ENCODE peak calls at places on chromosomes 7 and 10, in five cellular contexts. U is activated T-cell treated with anti-CD3 and anti-CD28 coated beads for 1 hour, A is SJSA1, Z is cardiac muscle cell, M is COR-L47. F is an unnamed sample.
A peak's percentile ranks its signal among the peaks of the same experiment; 100 is the strongest.

GRCh38 chr7:143510854-143511592 is 33.4 kb downstream of the TAS2R41 start:
- DNase-seq in U (no peak), A (no peak), Z (no peak), M (no peak), F (no peak)

GRCh38 chr10:126423779-126424491 is 35.7 kb upstream of the ADAM12 start:
- DNase-seq in U (no peak), A (no peak), Z (no peak), M (no peak), F (no peak)

GRCh38 chr7:8214162-8214897 is 47.6 kb downstream of the ICA1 start:
- DNase-seq in U (no peak), A (no peak), Z (peak; percentile 85), M (no peak), F (no peak)

GRCh38 chr10:71860243-71861029 is 9.4 kb upstream of the PSAP start:
- DNase-seq in U (no peak), A (peak; percentile 97), Z (peak; percentile 84), M (peak; percentile 46), F (no peak)

GRCh38 chr7:44385384-44386138 is 60.2 kb upstream of the CAMK2B start:
- DNase-seq in U (no peak), A (no peak), Z (no peak), M (no peak), F (no peak)

GRCh38 chr7:119228482-119228881 is 1004.0 kb downstream of the ANKRD7 start:
- DNase-seq in U (no peak), A (no peak), Z (no peak), M (no peak), F (no peak)

GRCh38 chr7:2609001-2609411 is 22.8 kb upstream of the TTYH3 start:
- DNase-seq in U (no peak), A (no peak), Z (peak; percentile 56), M (no peak), F (no peak)

GRCh38 chr7:143052041-143052440 is at the start of gene OR6V1:
- DNase-seq in U (no peak), A (no peak), Z (no peak), M (no peak), F (no peak)

GRCh38 chr10:103572597-103573321 is 79.3 kb downstream of the NEURL1 start:
- DNase-seq in U (no peak), A (no peak), Z (no peak), M (no peak), F (no peak)

GRCh38 chr10:71754562-71754961 is 18.8 kb downstream of the VSIR start:
- DNase-seq in U (no peak), A (no peak), Z (no peak), M (no peak), F (no peak)

GRCh38 chr10:15293862-15294835 is 76.9 kb downstream of the FAM171A1 start:
- DNase-seq in U (no peak), A (no peak), Z (no peak), M (no peak), F (no peak)

GRCh38 chr10:119190353-119190752 is 11.7 kb upstream of the PRDX3 start:
- DNase-seq in U (no peak), A (peak; percentile 89), Z (no peak), M (no peak), F (no peak)

GRCh38 chr10:50272531-50272930 is 21.2 kb upstream of the ASAH2 start:
- DNase-seq in U (no peak), A (no peak), Z (no peak), M (no peak), F (no peak)

GRCh38 chr7:69833964-69834363 is 235.7 kb downstream of the AUTS2 start:
- DNase-seq in U (no peak), A (no peak), Z (no peak), M (peak; percentile 23), F (no peak)

GRCh38 chr7:80485721-80486120 is 26.1 kb downstream of the GNAT3 start:
- DNase-seq in U (no peak), A (no peak), Z (no peak), M (no peak), F (no peak)

GRCh38 chr7:30815016-30815854 is 44.0 kb downstream of the MINDY4 start:
- DNase-seq in U (no peak), A (peak; percentile 27), Z (no peak), M (no peak), F (no peak)

GRCh38 chr7:155610633-155611193 is 33.7 kb upstream of the RBM33 start:
- DNase-seq in U (no peak), A (no peak), Z (no peak), M (peak; percentile 50), F (no peak)

GRCh38 chr10:64867501-64867962 is 1346.3 kb downstream of the REEP3 start:
- DNase-seq in U (no peak), A (no peak), Z (no peak), M (no peak), F (no peak)

GRCh38 chr7:129906700-129907099 is 46.1 kb downstream of the UBE2H start:
- DNase-seq in U (no peak), A (no peak), Z (no peak), M (no peak), F (no peak)

GRCh38 chr7:5283421-5284303 is 919 bp downstream of the SLC29A4 start:
- DNase-seq in U (no peak), A (no peak), Z (no peak), M (no peak), F (no peak)

GRCh38 chr10:75377869-75378268 is 23.7 kb downstream of the ZNF503 start:
- DNase-seq in U (no peak), A (no peak), Z (no peak), M (no peak), F (no peak)

GRCh38 chr7:50940621-50941020 is 157.9 kb upstream of the GRB10 start:
- DNase-seq in U (no peak), A (no peak), Z (no peak), M (no peak), F (no peak)

GRCh38 chr10:3096149-3096548 is 28.8 kb downstream of the PFKP start:
- DNase-seq in U (no peak), A (peak; percentile 77), Z (no peak), M (no peak), F (no peak)

GRCh38 chr7:104366390-104366789 is 38.0 kb downstream of the LHFPL3 start:
- DNase-seq in U (no peak), A (no peak), Z (no peak), M (no peak), F (no peak)

GRCh38 chr10:35453855-35454532 is 117.7 kb downstream of the CCNY start:
- DNase-seq in U (no peak), A (no peak), Z (no peak), M (no peak), F (no peak)

GRCh38 chr10:5775705-5776104 is 37.5 kb downstream of the GDI2 start:
- DNase-seq in U (peak; percentile 68), A (no peak), Z (no peak), M (no peak), F (peak; percentile 66)

GRCh38 chr10:103723557-103723956 is 131.8 kb downstream of the SH3PXD2A start:
- DNase-seq in U (no peak), A (no peak), Z (no peak), M (no peak), F (no peak)

GRCh38 chr7:150421831-150422230 is 28.6 kb upstream of the GIMAP8 start:
- DNase-seq in U (no peak), A (no peak), Z (no peak), M (no peak), F (no peak)

GRCh38 chr10:15897282-15897681 is 37.0 kb upstream of the MINDY3 start:
- DNase-seq in U (no peak), A (no peak), Z (no peak), M (no peak), F (no peak)

GRCh38 chr10:89347706-89348457 is 20.1 kb downstream of the IFIT3 start:
- DNase-seq in U (no peak), A (no peak), Z (no peak), M (no peak), F (no peak)

GRCh38 chr10:12780634-12781601 is 220.6 kb downstream of the CCDC3 start:
- DNase-seq in U (no peak), A (no peak), Z (no peak), M (no peak), F (no peak)